ENCODE peak calls at places on chromosomes 7 and 10, in ten cellular contexts. C is cardiac muscle cell; Q is effector memory CD4-positive, alpha-beta T cell; E is lower lobe of right lung; Z is prostate gland; G is body of pancreas; X is GM12878; U is K562; F is CD8-positive, alpha-beta memory T cell; M is psoas muscle. V is an unnamed sample.

GRCh38 chr7:155643804-155644177 is 670 bp upstream of the RBM33 start:
- DNase-seq in F (no peak), Z (no peak), E (no peak), G (peak; percentile 20), X (no peak), M (no peak), Q (no peak), U (no peak), C (peak; percentile 27), V (no peak)

GRCh38 chr10:69004821-69005220 is 16.2 kb downstream of the KIFBP start:
- DNase-seq in C (peak; percentile 79), E (no peak), G (no peak), U (no peak), Z (no peak), X (no peak), Q (no peak), F (no peak), M (no peak), V (no peak)

GRCh38 chr10:92052088-92052487 is 128.5 kb downstream of the BTAF1 start:
- DNase-seq in M (no peak), Q (no peak), U (no peak), F (no peak), E (peak; percentile 78), X (no peak), G (no peak), Z (peak; percentile 24), C (no peak), V (no peak)

GRCh38 chr7:44059219-44060090 is 5.9 kb downstream of the PGAM2 start:
- DNase-seq in M (peak; percentile 8), Z (no peak), C (no peak), U (no peak), X (no peak), F (no peak), E (peak; percentile 45), Q (no peak), G (peak; percentile 9), V (peak; percentile 19)

GRCh38 chr7:112254709-112255387 is 48.4 kb downstream of the ZNF277 start:
- DNase-seq in M (no peak), E (no peak), Z (no peak), C (no peak), U (no peak), F (no peak), Q (no peak), X (no peak), G (no peak), V (no peak)

GRCh38 chr7:78264105-78264504 is 465.5 kb downstream of the PHTF2 start:
- DNase-seq in C (no peak), Z (no peak), G (no peak), X (no peak), F (no peak), U (no peak), E (no peak), Q (no peak), M (no peak), V (no peak)

GRCh38 chr10:24465899-24466615 is 257.1 kb downstream of the KIAA1217 start:
- DNase-seq in F (no peak), U (no peak), Q (peak; percentile 24), C (peak; percentile 88), E (no peak), Z (peak; percentile 81), X (peak; percentile 45), G (peak; percentile 79), M (no peak), V (peak; percentile 59)

GRCh38 chr7:107070710-107071109 is 26.2 kb downstream of the PRKAR2B start:
- DNase-seq in F (no peak), Z (no peak), M (no peak), E (no peak), C (no peak), U (no peak), Q (no peak), X (no peak), G (no peak), V (no peak)

GRCh38 chr7:104627516-104627915 is 299.1 kb downstream of the LHFPL3 start:
- DNase-seq in Z (no peak), F (no peak), X (no peak), Q (no peak), G (no peak), E (no peak), C (peak; percentile 35), U (no peak), M (no peak), V (no peak)

GRCh38 chr10:11878776-11879175 is 55.6 kb downstream of the PROSER2 start:
- DNase-seq in Q (no peak), G (no peak), X (no peak), U (no peak), Z (no peak), E (no peak), C (no peak), F (no peak), M (no peak), V (no peak)

GRCh38 chr7:131424219-131424822 is 96.6 kb downstream of the MKLN1 start:
- DNase-seq in F (no peak), Z (no peak), C (peak; percentile 68), G (no peak), U (no peak), Q (no peak), X (peak; percentile 4), E (no peak), M (no peak), V (no peak)

GRCh38 chr10:95382596-95382995 is 91.8 kb upstream of the PDLIM1 start:
- DNase-seq in M (no peak), G (no peak), Z (no peak), C (no peak), Q (no peak), X (no peak), E (no peak), U (no peak), F (no peak), V (no peak)

GRCh38 chr10:75379234-75379724 is 22.3 kb downstream of the ZNF503 start:
- DNase-seq in G (no peak), X (no peak), Z (peak; percentile 10), C (no peak), E (no peak), F (no peak), Q (no peak), U (no peak), M (no peak), V (no peak)

GRCh38 chr10:132575320-132576201 is 38.0 kb downstream of the INPP5A start:
- DNase-seq in M (no peak), G (peak; percentile 55), Z (peak; percentile 92), X (peak; percentile 89), C (peak; percentile 82), U (no peak), E (no peak), Q (no peak), F (no peak), V (no peak)
- H3K4me1 ChIP-seq in M (peaks cover 49% of the 10 kb centered on the region), G (peaks cover 65% of the 10 kb centered on the region), Z (peaks cover 46% of the 10 kb centered on the region), X (peaks cover 44% of the 10 kb centered on the region), C (peaks cover 46% of the 10 kb centered on the region), U (peaks cover 21% of the 10 kb centered on the region), E (peaks cover 67% of the 10 kb centered on the region), Q (peaks cover 21% of the 10 kb centered on the region), F (peaks cover 20% of the 10 kb centered on the region), V (peaks cover 55% of the 10 kb centered on the region)

GRCh38 chr10:44914891-44915290 is 3.8 kb downstream of the TMEM72 start:
- DNase-seq in Q (no peak), G (no peak), C (no peak), U (no peak), M (no peak), Z (no peak), E (no peak), X (no peak), F (no peak), V (no peak)
- H3K4me1 ChIP-seq in Q (peaks cover 10% of the 10 kb centered on the region), G (peaks cover 45% of the 10 kb centered on the region), C (peaks cover 44% of the 10 kb centered on the region), U (peaks cover 32% of the 10 kb centered on the region), M (no peaks in the 10 kb centered on the region), Z (no peaks in the 10 kb centered on the region), E (peaks cover 6% of the 10 kb centered on the region), X (peaks cover 5% of the 10 kb centered on the region), F (peaks cover 17% of the 10 kb centered on the region), V (peaks cover 8% of the 10 kb centered on the region)

GRCh38 chr7:36261019-36261754 is 108.1 kb downstream of the EEPD1 start:
- DNase-seq in U (no peak), E (no peak), C (peak; percentile 42), G (no peak), M (no peak), Z (peak; percentile 72), F (no peak), Q (no peak), X (no peak), V (no peak)
- H3K4me1 ChIP-seq in U (no peaks in the 10 kb centered on the region), E (peaks cover 58% of the 10 kb centered on the region), C (peaks cover 8% of the 10 kb centered on the region), G (peaks cover 33% of the 10 kb centered on the region), M (peaks cover 57% of the 10 kb centered on the region), Z (peaks cover 41% of the 10 kb centered on the region), F (no peaks in the 10 kb centered on the region), Q (no peaks in the 10 kb centered on the region), X (peaks cover 22% of the 10 kb centered on the region), V (peaks cover 64% of the 10 kb centered on the region)

DNA sequence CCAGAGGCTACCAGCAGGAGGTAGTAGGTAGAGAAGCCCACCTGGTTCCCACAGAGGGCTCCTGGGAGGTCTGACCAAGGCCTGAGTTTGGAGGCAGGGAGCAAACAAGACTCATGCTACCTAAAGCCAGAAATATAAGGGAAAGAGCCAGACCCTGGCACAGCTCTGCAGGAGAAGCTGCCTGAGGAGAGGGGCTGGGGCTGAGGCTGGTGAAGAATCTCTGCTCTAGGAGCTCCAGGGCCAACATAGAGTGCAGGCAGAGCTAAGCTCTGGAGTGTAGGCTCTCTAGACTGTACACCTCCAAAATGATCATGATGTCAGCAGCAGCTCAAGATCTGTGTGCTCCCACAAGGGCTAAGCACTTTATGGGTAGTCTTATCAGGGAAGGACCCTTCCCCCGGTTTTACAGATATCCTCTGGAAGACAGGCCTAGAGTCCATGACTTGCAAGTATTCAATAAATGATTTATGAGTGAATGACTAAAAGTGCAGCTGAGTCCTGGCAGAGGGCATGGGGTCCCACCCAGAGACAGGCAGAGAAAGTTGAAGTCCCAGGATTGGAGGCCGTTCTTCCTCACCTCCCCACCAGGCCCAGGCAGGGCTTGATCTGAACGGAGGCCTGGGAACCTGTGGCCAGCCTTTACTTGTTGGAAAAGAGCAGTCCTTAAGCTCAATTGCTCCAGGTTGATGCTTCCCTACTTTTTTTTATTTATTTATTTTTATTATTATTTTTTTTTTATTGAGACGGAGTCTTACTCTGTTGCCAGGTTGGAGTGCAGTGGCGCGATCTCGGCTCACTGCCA is 71.5 kb upstream of the LRRC4 start:
- DNase-seq in U (no peak), X (no peak), G (no peak), F (no peak), Z (no peak), M (no peak), E (peak; percentile 12), Q (no peak), C (no peak), V (no peak)
- H3K4me1 ChIP-seq in U (peaks cover 15% of the 10 kb centered on the region), X (no peaks in the 10 kb centered on the region), G (peaks cover 14% of the 10 kb centered on the region), F (peaks cover 39% of the 10 kb centered on the region), Z (peaks cover 8% of the 10 kb centered on the region), M (no peaks in the 10 kb centered on the region), E (peaks cover 16% of the 10 kb centered on the region), Q (peaks cover 9% of the 10 kb centered on the region), C (no peaks in the 10 kb centered on the region), V (no peaks in the 10 kb centered on the region)

DNA sequence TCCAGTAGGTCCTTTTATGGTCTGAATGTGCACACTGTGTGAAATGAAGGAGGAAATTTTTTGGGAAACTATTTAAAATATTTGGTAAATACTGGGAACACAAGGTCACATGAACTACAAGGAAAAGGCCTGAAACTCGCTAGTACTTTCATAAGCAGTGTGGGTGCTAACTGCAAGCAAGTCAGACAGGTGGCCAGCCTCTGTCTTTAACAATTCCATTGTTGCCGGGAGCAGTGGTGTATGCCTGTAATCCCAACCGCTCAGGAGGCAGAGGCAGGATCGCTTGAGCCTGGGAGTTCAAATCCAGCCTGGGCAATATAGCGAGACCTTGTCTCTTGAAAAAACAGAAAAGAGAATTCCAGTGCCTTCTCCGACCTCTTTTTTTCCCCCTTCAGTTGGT is 37.5 kb downstream of the SMURF1 start:
- DNase-seq in F (no peak), G (peak; percentile 42), Z (no peak), C (no peak), U (no peak), M (no peak), X (no peak), Q (no peak), E (no peak), V (no peak)
- H3K4me1 ChIP-seq in F (peaks cover 13% of the 10 kb centered on the region), G (peaks cover 62% of the 10 kb centered on the region), Z (peaks cover 2% of the 10 kb centered on the region), C (no peaks in the 10 kb centered on the region), U (peaks cover 11% of the 10 kb centered on the region), M (peaks cover 52% of the 10 kb centered on the region), X (peaks cover 13% of the 10 kb centered on the region), Q (peaks cover 5% of the 10 kb centered on the region), E (peaks cover 33% of the 10 kb centered on the region), V (peaks cover 39% of the 10 kb centered on the region)